ENCODE peak calls at places on chromosome 22, in six cellular contexts. H, W, F, K, G and X are unnamed samples.

GRCh38 chr22:38452373-38453064 is 2.5 kb downstream of the KCNJ4 start:
- DNase-seq in G (no peak), W (no peak), K (peak), F (no peak), H (no peak), X (no peak)

GRCh38 chr22:49577168-49578060 is 250.3 kb downstream of the BRD1 start:
- DNase-seq in H (no peak), G (peak), F (no peak), W (no peak), K (no peak), X (no peak)

GRCh38 chr22:31244044-31244942 is 32.2 kb downstream of the LIMK2 start:
- DNase-seq in F (peak), W (no peak), G (no peak), K (no peak), H (no peak), X (no peak)

GRCh38 chr22:30251661-30252226 is 5.2 kb upstream of the LIF start:
- DNase-seq in F (no peak), K (peak), G (no peak), W (no peak), H (no peak), X (no peak)

GRCh38 chr22:46077669-46078099 is 72.6 kb upstream of the PPARA start:
- DNase-seq in F (no peak), G (peak), K (peak), H (no peak), W (no peak), X (no peak)

GRCh38 chr22:37552560-37553163 is 7.6 kb upstream of the CDC42EP1 start:
- DNase-seq in F (no peak), W (no peak), H (no peak), G (no peak), K (peak), X (no peak)

GRCh38 chr22:47316020-47316419 is 553.6 kb downstream of the TBC1D22A start:
- DNase-seq in H (no peak), G (no peak), W (peak), F (no peak), K (no peak), X (no peak)

GRCh38 chr22:25153961-25154685 is 45.5 kb upstream of the CRYBB3 start:
- DNase-seq in H (peak), W (no peak), K (peak), G (peak), F (no peak), X (no peak)

GRCh38 chr22:35552186-35552842 is 11.7 kb downstream of the RASD2 start:
- DNase-seq in F (peak), H (no peak), K (no peak), W (peak), G (no peak), X (peak)

GRCh38 chr22:20656902-20657836 is 116.7 kb upstream of the SERPIND1 start:
- DNase-seq in G (no peak), K (no peak), F (peak), W (peak), H (no peak), X (no peak)

GRCh38 chr22:32555546-32555945 is 80.9 kb downstream of the FBXO7 start:
- DNase-seq in W (no peak), G (no peak), K (no peak), H (no peak), F (no peak), X (no peak)

GRCh38 chr22:25572708-25573161 is 8.3 kb downstream of the GRK3 start:
- DNase-seq in K (no peak), F (no peak), W (no peak), G (no peak), H (no peak), X (peak)

GRCh38 chr22:33274214-33274828 is 216.1 kb upstream of the SYN3 start:
- DNase-seq in G (no peak), H (no peak), W (no peak), K (no peak), F (peak), X (peak)

GRCh38 chr22:38881997-38882396 is 10.0 kb upstream of the CBX6 start:
- DNase-seq in G (no peak), F (no peak), K (no peak), W (no peak), H (no peak), X (no peak)

GRCh38 chr22:19440411-19441195 is 6.9 kb downstream of the C22orf39 start:
- DNase-seq in G (no peak), K (no peak), H (no peak), F (no peak), W (no peak), X (no peak)

DNA sequence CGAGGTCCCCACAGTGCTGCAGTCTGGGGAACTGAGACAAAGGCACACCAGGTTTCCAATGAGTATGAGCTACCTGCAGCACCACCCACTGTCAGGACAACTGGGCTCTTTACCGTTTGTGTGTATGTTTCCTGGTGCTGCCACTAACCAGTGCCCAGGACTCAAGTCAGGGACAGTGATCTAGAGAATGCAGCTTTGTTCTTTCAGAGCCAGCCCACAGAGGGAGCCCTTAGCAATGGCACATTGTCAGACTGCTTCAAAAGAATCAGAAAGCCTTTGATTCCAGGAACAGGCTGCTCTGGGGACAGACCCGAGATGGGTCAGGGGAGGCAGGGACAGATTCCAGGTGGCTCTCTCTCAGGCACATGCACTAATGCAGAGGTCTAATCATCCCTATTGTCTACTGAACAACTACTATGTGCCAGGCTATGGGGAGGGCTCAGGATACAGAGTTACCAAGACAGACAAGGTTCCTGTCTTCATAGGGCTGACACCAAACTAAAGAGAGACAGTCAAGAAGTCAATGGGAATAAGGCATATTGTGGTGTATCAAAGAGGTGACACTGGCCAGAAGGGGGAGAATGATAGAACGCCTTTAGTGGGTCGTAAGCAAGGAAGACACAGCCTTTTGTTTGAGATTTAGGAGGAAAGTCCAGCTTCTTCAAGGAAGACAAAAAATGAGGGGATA is 103.7 kb downstream of the VPREB1 start:
- DNase-seq in H (no peak), F (peak), W (peak), K (no peak), G (no peak), X (no peak)
- TF ChIP-seq CTCF in H (no peak), F (no peak), W (peak), K (no peak), G (no peak), X (peak)

GRCh38 chr22:41285441-41285819 is 557 bp downstream of the RANGAP1 start:
- DNase-seq in F (peak), H (peak), K (peak), W (peak), G (peak), X (peak)

GRCh38 chr22:41286639-41287091 is 678 bp upstream of the RANGAP1 start:
- DNase-seq in G (no peak), K (no peak), F (peak), H (no peak), W (no peak), X (no peak)

GRCh38 chr22:41288245-41288946 is 2.4 kb upstream of the RANGAP1 start:
- DNase-seq in F (peak), G (no peak), H (no peak), K (no peak), W (no peak), X (no peak)

GRCh38 chr22:41284465-41284864 is 1.5 kb downstream of the RANGAP1 start:
- DNase-seq in F (no peak), K (no peak), G (no peak), H (no peak), W (no peak), X (no peak)

GRCh38 chr22:41285820-41286638 is at the start of gene RANGAP1:
- DNase-seq in H (peak), F (peak), G (peak), K (peak), W (peak), X (peak)
- TF ChIP-seq CTCF in H (peak), F (no peak), G (peak), K (peak), W (no peak), X (no peak)

DNA sequence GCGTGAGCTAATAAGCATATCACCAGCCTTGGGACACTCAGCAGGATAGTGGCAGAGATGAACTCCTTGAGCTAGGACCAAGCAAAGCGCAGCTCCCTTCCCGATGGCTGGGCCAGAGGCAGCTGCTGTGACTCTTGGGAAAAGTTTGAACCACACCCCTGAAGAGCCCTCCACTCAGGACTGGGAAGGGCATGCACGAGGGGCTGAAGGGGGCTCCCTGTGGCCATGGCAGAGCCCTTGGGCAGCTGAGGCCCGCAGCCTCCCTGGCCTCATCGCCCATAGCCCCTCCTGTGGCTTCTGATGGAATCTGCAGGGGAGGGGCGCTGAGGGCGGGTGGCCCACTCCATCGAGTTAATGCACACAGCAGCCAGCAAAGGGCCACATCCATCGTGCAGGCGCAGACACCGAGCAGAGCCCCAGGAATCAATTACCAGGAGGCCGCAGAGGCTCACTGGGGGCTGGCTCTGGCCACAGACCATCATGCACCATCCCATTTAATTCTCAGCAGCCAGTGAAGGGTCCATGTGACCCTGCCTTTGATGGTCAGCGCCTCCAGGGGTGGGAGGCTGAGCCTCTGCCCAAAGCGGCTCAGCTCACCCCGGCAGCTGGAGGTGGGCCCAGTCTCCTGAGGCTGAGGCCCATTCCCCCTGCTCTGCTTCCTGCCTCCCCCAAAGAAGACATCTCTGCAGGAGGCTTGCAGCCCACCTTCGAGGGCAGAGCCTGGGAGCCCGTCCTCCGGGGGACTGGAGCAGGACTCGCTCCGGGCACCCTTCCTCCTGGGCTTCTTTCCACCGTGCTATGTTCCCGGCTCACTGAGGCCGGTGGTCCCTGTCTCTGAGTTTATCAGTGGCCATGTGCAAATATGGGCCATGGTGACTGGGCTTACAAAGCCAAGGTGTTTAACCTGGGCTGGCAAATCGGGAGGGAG is 1410.3 kb downstream of the BRD1 start:
- DNase-seq in H (peak), G (no peak), W (no peak), F (no peak), K (no peak), X (no peak)
- TF ChIP-seq CTCF in H (no peak), G (no peak), W (no peak), F (no peak), K (no peak), X (no peak)

DNA sequence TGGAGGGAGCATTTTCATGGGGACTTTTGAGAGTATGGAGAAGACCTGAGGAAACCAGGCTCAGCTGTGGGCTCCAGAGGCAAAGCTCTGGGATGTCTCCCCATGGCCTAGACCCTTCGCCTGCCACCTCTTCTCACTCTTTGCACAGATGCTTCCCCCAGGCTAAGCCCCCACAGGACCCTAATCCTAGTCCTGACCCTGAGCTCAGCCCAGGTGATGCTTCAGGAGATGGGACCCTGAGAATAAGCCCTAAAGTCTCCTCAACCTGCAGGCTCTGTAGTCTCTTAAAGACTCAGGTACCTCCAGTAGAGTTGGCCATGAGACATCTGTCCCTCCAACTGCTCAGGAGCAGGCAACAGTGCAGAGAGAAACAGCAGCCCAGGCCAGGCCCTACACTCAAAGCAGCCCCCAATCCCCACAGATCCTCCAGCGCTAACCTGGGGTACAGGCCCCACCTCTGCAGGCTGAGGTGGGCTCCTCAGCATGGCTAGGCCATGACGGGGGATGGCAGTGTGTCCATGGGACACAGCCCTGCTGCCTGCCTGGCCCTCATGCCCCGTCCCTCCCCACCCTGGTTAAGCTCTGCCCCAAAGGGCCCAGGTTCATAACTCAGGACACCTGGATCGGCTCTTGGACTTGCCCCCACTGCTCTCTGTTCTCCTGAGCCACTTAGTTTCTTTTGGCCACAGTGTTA is 39.4 kb downstream of the GGTLC2 start:
- DNase-seq in K (no peak), H (no peak), G (no peak), F (no peak), W (no peak), X (no peak)
- TF ChIP-seq CTCF in K (no peak), H (no peak), G (no peak), F (no peak), W (no peak), X (no peak)

DNA sequence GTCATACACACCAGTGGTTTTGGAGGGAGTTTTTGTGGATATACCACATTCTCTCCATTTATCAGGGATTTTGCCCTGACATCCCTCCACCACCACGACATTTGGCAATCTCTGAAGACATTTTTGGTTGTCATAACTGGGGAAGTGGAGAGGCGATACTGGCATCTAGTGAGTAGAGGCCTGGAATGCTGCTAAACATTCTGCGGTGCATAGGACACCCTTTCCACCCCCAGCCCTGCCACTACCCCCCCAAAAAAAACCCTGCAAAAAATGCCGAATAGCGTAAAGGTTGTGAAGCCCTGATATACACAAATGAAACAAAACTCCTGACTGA is 560 bp upstream of the TPST2 start:
- DNase-seq in K (no peak), W (no peak), H (no peak), G (no peak), F (no peak), X (no peak)
- TF ChIP-seq CTCF in K (no peak), W (no peak), H (no peak), G (no peak), F (no peak), X (no peak)